ENCODE peak calls at places on chromosomes 16 and 17, in ten cellular contexts. D, N, H, F, J, Y, K, V, T and M are unnamed samples.

GRCh38 chr17:28471531-28472342 is 1.7 kb upstream of the SLC13A2 start:
- DNase-seq in D (no peak), N (peak), H (no peak), F (no peak), J (no peak), Y (peak), K (no peak), V (no peak), T (no peak), M (no peak)

GRCh38 chr16:79597775-79598174 is 2.8 kb downstream of the MAF start:
- DNase-seq in D (no peak), N (no peak), H (no peak), F (no peak), J (no peak), Y (no peak), K (no peak), V (no peak), T (no peak), M (no peak)

GRCh38 chr16:53809088-53809951 is 105.4 kb downstream of the FTO start:
- DNase-seq in D (no peak), N (no peak), H (no peak), F (no peak), J (no peak), Y (no peak), K (peak), V (peak), T (no peak), M (no peak)

GRCh38 chr17:15092762-15093161 is 172.4 kb downstream of the PMP22 start:
- DNase-seq in D (no peak), N (no peak), H (no peak), F (no peak), J (no peak), Y (no peak), K (no peak), V (peak), T (peak), M (no peak)

GRCh38 chr17:3738562-3739295 is 15.0 kb downstream of the HASPIN start:
- DNase-seq in D (peak), N (no peak), H (peak), F (peak), J (peak), Y (no peak), K (no peak), V (no peak), T (peak), M (peak)

GRCh38 chr16:68126395-68126794 is 41.2 kb downstream of the NFATC3 start:
- DNase-seq in D (no peak), N (no peak), H (no peak), F (no peak), J (no peak), Y (no peak), K (no peak), V (no peak), T (no peak), M (no peak)

GRCh38 chr16:26382607-26383006 is 684.1 kb upstream of the C16orf82 start:
- DNase-seq in D (no peak), N (no peak), H (no peak), F (no peak), J (no peak), Y (no peak), K (no peak), V (no peak), T (no peak), M (no peak)

GRCh38 chr17:47180337-47180736 is 8.8 kb downstream of the CDC27 start:
- DNase-seq in D (no peak), N (no peak), H (no peak), F (no peak), J (no peak), Y (no peak), K (no peak), V (no peak), T (no peak), M (no peak)

GRCh38 chr17:78723001-78723796 is 58.9 kb downstream of the CYTH1 start:
- DNase-seq in D (no peak), N (no peak), H (peak), F (peak), J (no peak), Y (no peak), K (peak), V (no peak), T (no peak), M (no peak)

GRCh38 chr17:50935201-50936124 is 69.3 kb upstream of the TOB1 start:
- DNase-seq in D (peak), N (peak), H (peak), F (no peak), J (no peak), Y (no peak), K (no peak), V (no peak), T (peak), M (no peak)

GRCh38 chr16:77223184-77223583 is 24.0 kb downstream of the SYCE1L start:
- DNase-seq in D (no peak), N (no peak), H (no peak), F (no peak), J (no peak), Y (no peak), K (no peak), V (no peak), T (no peak), M (no peak)

GRCh38 chr17:5419959-5420653 is at the start of gene RPAIN:
- DNase-seq in D (peak), N (peak), H (peak), F (peak), J (peak), Y (peak), K (peak), V (peak), T (no peak), M (peak)

GRCh38 chr16:74601131-74601871 is 5.6 kb downstream of the GLG1 start:
- DNase-seq in D (no peak), N (no peak), H (no peak), F (no peak), J (peak), Y (no peak), K (no peak), V (no peak), T (no peak), M (no peak)

GRCh38 chr17:74433421-74434121 is 1.7 kb downstream of the GPRC5C start:
- DNase-seq in D (no peak), N (no peak), H (peak), F (peak), J (no peak), Y (peak), K (no peak), V (no peak), T (peak), M (no peak)

GRCh38 chr17:50540485-50541401 is 6.2 kb upstream of the SPATA20 start:
- DNase-seq in D (no peak), N (no peak), H (no peak), F (no peak), J (no peak), Y (no peak), K (no peak), V (no peak), T (no peak), M (no peak)

GRCh38 chr17:57243171-57243622 is 13.1 kb upstream of the MSI2 start:
- DNase-seq in D (peak), N (peak), H (peak), F (peak), J (peak), Y (peak), K (peak), V (peak), T (peak), M (peak)

GRCh38 chr16:56191807-56192643 is 736 bp downstream of the GNAO1 start:
- DNase-seq in D (no peak), N (no peak), H (peak), F (peak), J (no peak), Y (peak), K (no peak), V (no peak), T (no peak), M (no peak)

GRCh38 chr17:7460850-7461660 is 16.2 kb downstream of the CHRNB1 start:
- DNase-seq in D (no peak), N (no peak), H (no peak), F (no peak), J (no peak), Y (no peak), K (no peak), V (no peak), T (no peak), M (no peak)